ENCODE peak calls at places on chromosome 2, in ten cellular contexts. J, A, U, D, N, T, I, Y, Q and H are unnamed samples.

GRCh38 chr2:47072728-47073191 is 82.3 kb downstream of the STPG4 start:
- DNase-seq in J (no peak), A (peak), U (no peak), D (no peak), N (no peak), T (no peak), I (no peak), Y (no peak), Q (no peak), H (no peak)

GRCh38 chr2:32772623-32773221 is 144.9 kb downstream of the TTC27 start:
- DNase-seq in J (no peak), A (no peak), U (no peak), D (no peak), N (no peak), T (peak), I (no peak), Y (no peak), Q (no peak), H (peak)

GRCh38 chr2:239597216-239597615 is 196.4 kb upstream of the HDAC4 start:
- DNase-seq in J (no peak), A (no peak), U (peak), D (no peak), N (no peak), T (no peak), I (no peak), Y (peak), Q (no peak), H (no peak)

GRCh38 chr2:196290569-196290968 is 119.2 kb upstream of the STK17B start:
- DNase-seq in J (no peak), A (no peak), U (no peak), D (no peak), N (no peak), T (no peak), I (no peak), Y (no peak), Q (no peak), H (no peak)

GRCh38 chr2:110659248-110659647 is 18.6 kb downstream of the BUB1 start:
- DNase-seq in J (no peak), A (no peak), U (no peak), D (no peak), N (no peak), T (no peak), I (no peak), Y (no peak), Q (no peak), H (no peak)

GRCh38 chr2:190837417-190837816 is 43.2 kb upstream of the GLS start:
- DNase-seq in J (no peak), A (no peak), U (no peak), D (no peak), N (no peak), T (peak), I (no peak), Y (no peak), Q (no peak), H (no peak)

GRCh38 chr2:197673606-197674005 is 1.8 kb downstream of the RFTN2 start:
- DNase-seq in J (no peak), A (no peak), U (no peak), D (no peak), N (no peak), T (no peak), I (no peak), Y (no peak), Q (no peak), H (no peak)

GRCh38 chr2:177355874-177356273 is 36.7 kb upstream of the AGPS start:
- DNase-seq in J (no peak), A (no peak), U (no peak), D (no peak), N (no peak), T (no peak), I (no peak), Y (no peak), Q (no peak), H (no peak)

GRCh38 chr2:191625016-191625415 is 52.9 kb upstream of the NABP1 start:
- DNase-seq in J (peak), A (no peak), U (no peak), D (peak), N (no peak), T (no peak), I (peak), Y (no peak), Q (no peak), H (no peak)

GRCh38 chr2:190648289-190649034 is 421 bp upstream of the NAB1 start:
- DNase-seq in J (peak), A (peak), U (peak), D (peak), N (peak), T (peak), I (peak), Y (peak), Q (peak), H (peak)

GRCh38 chr2:29782087-29782486 is 139.3 kb downstream of the ALK start:
- DNase-seq in J (no peak), A (no peak), U (no peak), D (no peak), N (no peak), T (no peak), I (no peak), Y (no peak), Q (no peak), H (no peak)

GRCh38 chr2:207801259-207801658 is 31.6 kb upstream of the FZD5 start:
- DNase-seq in J (no peak), A (no peak), U (no peak), D (no peak), N (no peak), T (no peak), I (no peak), Y (no peak), Q (no peak), H (no peak)

GRCh38 chr2:240777416-240778212 is 42.4 kb downstream of the KIF1A start:
- DNase-seq in J (no peak), A (no peak), U (no peak), D (no peak), N (no peak), T (no peak), I (no peak), Y (no peak), Q (no peak), H (no peak)

GRCh38 chr2:2716771-2717170 is 385.7 kb upstream of the MYT1L start:
- DNase-seq in J (no peak), A (no peak), U (peak), D (no peak), N (no peak), T (no peak), I (no peak), Y (no peak), Q (no peak), H (no peak)

GRCh38 chr2:107407974-107408373 is 418.7 kb upstream of the RGPD4 start:
- DNase-seq in J (no peak), A (no peak), U (no peak), D (no peak), N (no peak), T (no peak), I (no peak), Y (no peak), Q (no peak), H (no peak)

GRCh38 chr2:33298233-33298632 is 178.2 kb upstream of the RASGRP3 start:
- DNase-seq in J (no peak), A (no peak), U (no peak), D (no peak), N (no peak), T (no peak), I (no peak), Y (no peak), Q (no peak), H (no peak)

GRCh38 chr2:45640575-45640974 is 10.9 kb upstream of the PRKCE start:
- DNase-seq in J (no peak), A (no peak), U (no peak), D (no peak), N (no peak), T (no peak), I (no peak), Y (no peak), Q (no peak), H (no peak)

GRCh38 chr2:109353806-109354745 is 225.1 kb downstream of the SH3RF3 start:
- DNase-seq in J (no peak), A (no peak), U (peak), D (no peak), N (peak), T (no peak), I (no peak), Y (peak), Q (no peak), H (no peak)

GRCh38 chr2:128026422-128027277 is 1.2 kb downstream of the SAP130 start:
- DNase-seq in J (no peak), A (no peak), U (no peak), D (no peak), N (peak), T (no peak), I (no peak), Y (peak), Q (no peak), H (no peak)

GRCh38 chr2:220451438-220451837 is 824.0 kb downstream of the SLC4A3 start:
- DNase-seq in J (no peak), A (no peak), U (no peak), D (no peak), N (no peak), T (no peak), I (no peak), Y (no peak), Q (no peak), H (peak)